ENCODE peak calls at places on chromosomes 5 and 9, in seven cellular contexts. O, L, Z, B, P, D and H are unnamed samples.
A peak's percentile ranks its signal among the peaks of the same experiment; 100 is the strongest.

GRCh38 chr9:17480966-17481365 is 97.9 kb upstream of the SH3GL2 start:
- DNase-seq in O (peak; percentile 30), L (no peak), Z (no peak), B (peak; percentile 53), P (no peak), D (peak; percentile 8), H (no peak)

GRCh38 chr5:58156354-58156753 is 303.5 kb downstream of the PLK2 start:
- DNase-seq in O (no peak), L (no peak), Z (no peak), B (no peak), P (no peak), D (no peak), H (no peak)

GRCh38 chr5:74798977-74799911 is 32.2 kb downstream of the NSA2 start:
- DNase-seq in O (no peak), L (no peak), Z (no peak), B (no peak), P (no peak), D (no peak), H (no peak)

GRCh38 chr5:133396724-133397123 is 215.6 kb downstream of the FSTL4 start:
- DNase-seq in O (no peak), L (no peak), Z (no peak), B (no peak), P (no peak), D (no peak), H (no peak)

GRCh38 chr5:172149073-172149472 is 39.0 kb downstream of the STK10 start:
- DNase-seq in O (no peak), L (no peak), Z (no peak), B (peak; percentile 6), P (no peak), D (no peak), H (no peak)

GRCh38 chr5:150780180-150780692 is 1.7 kb downstream of the SMIM3 start:
- DNase-seq in O (no peak), L (no peak), Z (no peak), B (no peak), P (peak; percentile 67), D (peak; percentile 32), H (peak; percentile 40)

GRCh38 chr5:71924325-71924724 is 182.9 kb upstream of the MAP1B start:
- DNase-seq in O (no peak), L (no peak), Z (no peak), B (no peak), P (no peak), D (no peak), H (no peak)

GRCh38 chr5:119270121-119270565 is 85.7 kb upstream of the TNFAIP8 start:
- DNase-seq in O (no peak), L (no peak), Z (no peak), B (no peak), P (no peak), D (no peak), H (no peak)

GRCh38 chr5:127068771-127069330 is 4.5 kb downstream of the C5orf63 start:
- DNase-seq in O (no peak), L (no peak), Z (no peak), B (no peak), P (no peak), D (no peak), H (no peak)

GRCh38 chr5:31887556-31887955 is 248.6 kb downstream of the PDZD2 start:
- DNase-seq in O (no peak), L (no peak), Z (no peak), B (no peak), P (no peak), D (no peak), H (no peak)

GRCh38 chr5:102865510-102866314 is 110.6 kb downstream of the PAM start:
- DNase-seq in O (peak; percentile 83), L (peak; percentile 12), Z (peak; percentile 21), B (peak; percentile 83), P (peak; percentile 91), D (peak; percentile 83), H (no peak)
- H3K27ac ChIP-seq in O (peak overlapping the region; percentile 74), L (no peak overlapping the region), Z (no peak overlapping the region), B (peak overlapping the region; percentile 54), P (peak overlapping the region; percentile 92), D (peak overlapping the region; percentile 95), H (no peak overlapping the region)

DNA sequence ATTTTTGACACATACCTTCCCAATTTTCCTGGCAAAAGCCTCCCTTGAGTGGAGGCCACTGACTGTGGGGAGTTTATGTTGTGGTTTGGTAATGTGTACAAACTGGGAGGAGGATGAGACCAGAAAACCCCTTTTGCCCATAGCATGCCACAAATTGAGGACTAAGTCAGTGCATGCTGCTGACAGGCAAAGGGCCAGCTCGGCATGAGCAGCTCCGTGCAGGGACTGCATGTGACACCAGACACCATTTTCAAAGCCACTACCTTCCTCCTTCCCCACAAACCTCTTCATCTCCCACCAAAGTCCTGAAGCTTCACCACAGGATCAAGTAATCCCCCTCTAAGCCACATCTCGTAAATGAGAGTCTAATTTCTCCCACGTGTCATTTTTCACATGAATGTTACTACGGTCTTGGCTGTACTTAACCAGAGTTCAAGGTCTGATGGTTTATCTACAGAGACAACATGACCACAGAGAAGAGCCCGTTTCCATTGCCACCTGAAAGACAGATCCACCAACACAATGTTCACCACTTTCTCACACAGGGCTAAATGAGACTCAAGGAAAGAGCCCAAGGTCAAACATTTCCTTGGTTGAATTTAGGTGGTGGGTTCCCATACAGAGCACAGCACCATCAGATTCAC is 106.5 kb downstream of the NFIB start:
- DNase-seq in O (no peak), L (no peak), Z (no peak), B (no peak), P (no peak), D (no peak), H (no peak)
- H3K4me1 ChIP-seq in O (no peaks in the 10 kb centered on the region), L (no peaks in the 10 kb centered on the region), Z (no peaks in the 10 kb centered on the region), B (peaks cover 76% of the 10 kb centered on the region), P (peaks cover 79% of the 10 kb centered on the region), D (peaks cover 65% of the 10 kb centered on the region), H (no peaks in the 10 kb centered on the region)

DNA sequence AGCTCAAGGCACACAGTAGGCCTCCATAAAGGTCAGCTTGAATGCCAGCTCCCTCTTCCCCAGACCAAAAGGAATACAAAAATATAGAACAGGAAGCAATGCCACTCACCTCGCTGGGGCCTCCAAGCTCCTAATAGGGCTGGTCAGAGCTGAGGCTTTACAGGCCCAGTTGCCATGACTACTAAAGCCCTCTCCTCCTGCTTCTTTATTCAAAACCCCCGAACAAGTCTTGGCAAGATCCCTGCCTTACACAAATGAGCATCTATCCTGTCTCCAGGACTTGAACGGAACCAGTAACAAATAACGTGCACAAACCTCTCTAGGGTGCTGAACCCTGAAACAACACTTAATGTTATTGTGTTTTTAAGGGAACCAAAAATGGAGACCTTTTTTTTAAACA is 136.3 kb downstream of the SIL1 start:
- DNase-seq in O (no peak), L (no peak), Z (no peak), B (no peak), P (no peak), D (no peak), H (no peak)
- H3K27ac ChIP-seq in O (no peak overlapping the region), L (no peak overlapping the region), Z (no peak overlapping the region), B (no peak overlapping the region), P (no peak overlapping the region), D (peak overlapping the region; percentile 42), H (no peak overlapping the region)

GRCh38 chr9:134942011-134942410 is 24.3 kb upstream of the FCN1 start:
- DNase-seq in O (peak; percentile 9), L (no peak), Z (no peak), B (peak; percentile 43), P (peak; percentile 12), D (no peak), H (no peak)
- H3K4me1 ChIP-seq in O (no peaks in the 10 kb centered on the region), L (no peaks in the 10 kb centered on the region), Z (no peaks in the 10 kb centered on the region), B (peaks cover 8% of the 10 kb centered on the region), P (no peaks in the 10 kb centered on the region), D (peaks cover 24% of the 10 kb centered on the region), H (peaks cover 8% of the 10 kb centered on the region)

GRCh38 chr9:117314021-117314420 is 100.8 kb downstream of the ASTN2 start:
- DNase-seq in O (no peak), L (no peak), Z (no peak), B (no peak), P (no peak), D (no peak), H (no peak)
- H3K27ac ChIP-seq in O (no peak overlapping the region), L (no peak overlapping the region), Z (no peak overlapping the region), B (no peak overlapping the region), P (no peak overlapping the region), D (no peak overlapping the region), H (no peak overlapping the region)

GRCh38 chr9:71562140-71562539 is 206.2 kb downstream of the CEMIP2 start:
- DNase-seq in O (no peak), L (no peak), Z (no peak), B (no peak), P (no peak), D (no peak), H (no peak)
- H3K4me1 ChIP-seq in O (no peaks in the 10 kb centered on the region), L (no peaks in the 10 kb centered on the region), Z (no peaks in the 10 kb centered on the region), B (no peaks in the 10 kb centered on the region), P (no peaks in the 10 kb centered on the region), D (no peaks in the 10 kb centered on the region), H (no peaks in the 10 kb centered on the region)

GRCh38 chr5:145775411-145775810 is 59.7 kb downstream of the PRELID2 start:
- DNase-seq in O (no peak), L (no peak), Z (no peak), B (no peak), P (no peak), D (no peak), H (no peak)
- H3K27ac ChIP-seq in O (peak overlapping the region; percentile 17), L (no peak overlapping the region), Z (no peak overlapping the region), B (no peak overlapping the region), P (peak overlapping the region; percentile 27), D (peak overlapping the region; percentile 2), H (no peak overlapping the region)

DNA sequence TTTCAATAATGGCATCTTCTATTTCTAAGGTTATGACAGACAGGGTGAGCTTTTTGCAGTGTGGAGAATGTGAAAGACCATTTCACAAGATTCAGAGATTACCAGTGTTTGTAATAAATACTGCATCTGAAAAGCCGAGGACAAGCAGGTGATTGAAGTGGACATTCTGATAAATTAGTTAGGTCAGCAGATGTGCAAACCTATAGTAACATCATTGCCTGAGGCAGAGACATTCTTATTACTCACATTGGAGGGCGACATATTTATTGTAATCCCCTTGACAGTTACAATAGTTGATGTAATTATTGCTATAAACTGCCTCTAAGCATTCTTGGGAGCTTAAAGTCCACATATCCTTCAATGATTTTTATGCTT is 3.3 kb downstream of the RASGRF2 start:
- DNase-seq in O (no peak), L (no peak), Z (no peak), B (no peak), P (no peak), D (no peak), H (peak; percentile 58)
- H3K4me1 ChIP-seq in O (no peaks in the 10 kb centered on the region), L (peaks cover 44% of the 10 kb centered on the region), Z (peaks cover 13% of the 10 kb centered on the region), B (peaks cover 8% of the 10 kb centered on the region), P (no peaks in the 10 kb centered on the region), D (peaks cover 8% of the 10 kb centered on the region), H (peaks cover 84% of the 10 kb centered on the region)